ENCODE peak calls at places on chromosomes 1 and 21, in nine cellular contexts. G is colonic mucosa; W is hepatocyte; U is progenitor cell of endocrine pancreas; O is AG09309; T is lung; D is CD4-positive, alpha-beta T cell; M is MM.1S; J is Panc1. P is an unnamed sample.
A peak's percentile ranks its signal among the peaks of the same experiment; 100 is the strongest.

GRCh38 chr1:22712502-22713271 is 2.0 kb downstream of the EPHB2 start:
- DNase-seq in T (no peak), J (no peak), M (peak; percentile 34), D (no peak), O (no peak), W (peak; percentile 23), G (no peak), U (no peak), P (no peak)

GRCh38 chr1:218384576-218384975 is 39.4 kb downstream of the TGFB2 start:
- DNase-seq in U (no peak), J (no peak), W (no peak), G (no peak), D (no peak), M (no peak), T (no peak), O (no peak), P (no peak)

GRCh38 chr1:217881607-217882332 is 250.6 kb downstream of the SPATA17 start:
- DNase-seq in M (no peak), W (no peak), D (no peak), T (no peak), U (no peak), G (no peak), J (no peak), O (no peak), P (no peak)

GRCh38 chr1:38004284-38005101 is 821 bp downstream of the FHL3 start:
- DNase-seq in G (no peak), T (no peak), W (no peak), M (no peak), U (no peak), O (no peak), D (no peak), J (no peak), P (no peak)

GRCh38 chr1:78490861-78491310 is at the start of gene PTGFR:
- DNase-seq in O (no peak), D (no peak), M (no peak), T (no peak), G (peak; percentile 20), U (peak; percentile 21), J (no peak), W (peak; percentile 31), P (no peak)

GRCh38 chr1:2632051-2632430 is 775 bp downstream of the MMEL1 start:
- DNase-seq in W (no peak), O (no peak), T (no peak), U (no peak), M (no peak), J (no peak), G (no peak), D (no peak), P (no peak)

GRCh38 chr1:242554577-242554976 is 30.1 kb upstream of the PLD5 start:
- DNase-seq in U (no peak), D (no peak), M (no peak), J (no peak), G (no peak), O (no peak), T (no peak), W (no peak), P (no peak)

GRCh38 chr1:117821782-117822447 is 107.5 kb downstream of the GDAP2 start:
- DNase-seq in O (peak; percentile 81), U (no peak), J (peak; percentile 55), G (no peak), D (no peak), M (peak; percentile 8), T (no peak), W (peak; percentile 71), P (peak; percentile 51)

GRCh38 chr1:162191396-162192322 is 122.2 kb downstream of the NOS1AP start:
- DNase-seq in J (no peak), D (no peak), W (no peak), G (peak; percentile 60), U (no peak), O (no peak), T (no peak), M (no peak), P (no peak)

GRCh38 chr1:228900993-228901392 is 165.7 kb downstream of the RHOU start:
- DNase-seq in U (no peak), O (no peak), J (no peak), T (no peak), D (no peak), M (no peak), G (no peak), W (no peak), P (no peak)

GRCh38 chr1:230632273-230632873 is 9.9 kb upstream of the COG2 start:
- DNase-seq in D (no peak), G (peak; percentile 30), J (peak; percentile 36), U (no peak), O (no peak), M (peak; percentile 62), W (peak; percentile 60), T (no peak), P (peak; percentile 32)
- TF ChIP-seq CTCF in D (no peak), G (peak; percentile 50), J (peak; percentile 81), U (peak; percentile 55), O (peak; percentile 68), M (peak; percentile 91), W (peak; percentile 51), T (peak; percentile 8), P (peak; percentile 18)

GRCh38 chr1:209646558-209646957 is 5.7 kb downstream of the LAMB3 start:
- DNase-seq in G (no peak), D (no peak), M (no peak), O (no peak), U (no peak), J (no peak), T (no peak), W (no peak), P (no peak)
- TF ChIP-seq CTCF in G (no peak), D (no peak), M (peak; percentile 16), O (peak; percentile 53), U (peak; percentile 10), J (no peak), T (no peak), W (no peak), P (no peak)

GRCh38 chr21:42369821-42370220 is 3.5 kb upstream of the TFF1 start:
- DNase-seq in W (no peak), O (no peak), U (no peak), J (no peak), D (no peak), G (no peak), M (no peak), T (no peak), P (no peak)
- TF ChIP-seq CTCF in W (no peak), O (no peak), U (peak; percentile 11), J (no peak), D (no peak), G (no peak), M (no peak), T (no peak), P (no peak)

GRCh38 chr1:24351247-24351646 is 32.1 kb downstream of the GRHL3 start:
- DNase-seq in M (peak; percentile 54), D (no peak), J (no peak), T (no peak), O (no peak), U (no peak), G (no peak), W (no peak), P (no peak)
- TF ChIP-seq CTCF in M (no peak), D (no peak), J (no peak), T (no peak), O (no peak), U (no peak), G (no peak), W (no peak), P (no peak)

GRCh38 chr1:166185526-166185925 is 18.7 kb upstream of the FAM78B start:
- DNase-seq in G (no peak), D (no peak), U (no peak), J (no peak), W (no peak), M (no peak), T (no peak), O (no peak), P (no peak)

GRCh38 chr1:166184012-166184411 is 17.2 kb upstream of the FAM78B start:
- DNase-seq in M (no peak), D (no peak), O (no peak), W (no peak), T (no peak), U (no peak), G (no peak), J (no peak), P (no peak)

GRCh38 chr1:166184897-166185296 is 18.1 kb upstream of the FAM78B start:
- DNase-seq in M (no peak), U (no peak), J (no peak), D (no peak), W (no peak), O (no peak), G (no peak), T (no peak), P (no peak)

GRCh38 chr1:166176416-166176815 is 9.6 kb upstream of the FAM78B start:
- DNase-seq in W (no peak), U (no peak), G (no peak), D (no peak), J (no peak), T (no peak), M (no peak), O (no peak), P (no peak)

GRCh38 chr1:166182281-166182680 is 15.5 kb upstream of the FAM78B start:
- DNase-seq in T (no peak), D (no peak), O (no peak), M (no peak), G (no peak), U (no peak), W (no peak), J (no peak), P (no peak)
- TF ChIP-seq CTCF in T (no peak), D (no peak), O (no peak), M (no peak), G (no peak), U (no peak), W (no peak), J (no peak), P (no peak)

GRCh38 chr1:14608308-14608707 is 9.8 kb downstream of the KAZN start:
- DNase-seq in J (no peak), G (no peak), U (no peak), W (no peak), T (no peak), M (no peak), D (no peak), O (no peak), P (no peak)
- TF ChIP-seq CTCF in J (peak; percentile 13), G (no peak), U (peak; percentile 46), W (no peak), T (no peak), M (peak; percentile 4), D (no peak), O (no peak), P (no peak)

DNA sequence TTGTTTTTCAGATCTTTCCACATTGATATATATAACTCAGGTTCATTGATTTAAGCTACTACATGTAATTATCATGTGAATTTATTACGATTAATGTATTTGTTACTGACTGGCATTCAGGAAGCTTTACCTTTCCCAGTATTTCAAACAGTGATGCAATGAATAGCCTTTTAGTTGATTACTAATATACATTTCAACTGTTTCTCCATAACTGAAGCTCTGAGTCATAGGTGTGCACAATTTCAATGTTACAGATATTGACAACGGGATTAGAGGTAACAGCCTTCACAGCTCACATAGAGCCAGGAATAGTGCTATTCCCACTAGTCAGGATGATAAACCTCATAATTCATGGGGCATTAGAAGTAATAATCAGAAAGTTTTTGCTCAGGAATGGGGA is 25.1 kb downstream of the RAVER2 start:
- DNase-seq in W (no peak), O (no peak), D (no peak), G (no peak), T (no peak), M (no peak), U (no peak), J (no peak), P (no peak)
- TF ChIP-seq CTCF in W (no peak), O (no peak), D (no peak), G (no peak), T (no peak), M (no peak), U (no peak), J (no peak), P (no peak)